ENCODE peak calls at places on chromosomes 1 and 21, in six cellular contexts. H, K, B, Y, X and V are unnamed samples.
A peak's percentile ranks its signal among the peaks of the same experiment; 100 is the strongest.

GRCh38 chr1:161379071-161379470 is 11.4 kb upstream of the CFAP126 start:
- DNase-seq in H (peak; percentile 66), K (peak; percentile 37), B (no peak), Y (peak; percentile 42), X (no peak), V (no peak)

GRCh38 chr1:204621391-204621790 is 64.1 kb downstream of the LRRN2 start:
- DNase-seq in H (no peak), K (no peak), B (no peak), Y (no peak), X (no peak), V (no peak)

GRCh38 chr1:37952738-37953137 is 5.9 kb upstream of the INPP5B start:
- DNase-seq in H (no peak), K (no peak), B (no peak), Y (no peak), X (no peak), V (no peak)

GRCh38 chr1:198848649-198849048 is 209.8 kb downstream of the PTPRC start:
- DNase-seq in H (no peak), K (no peak), B (no peak), Y (no peak), X (no peak), V (no peak)

GRCh38 chr1:177206831-177207230 is 36.1 kb downstream of the BRINP2 start:
- DNase-seq in H (no peak), K (no peak), B (no peak), Y (peak; percentile 28), X (no peak), V (peak; percentile 68)

GRCh38 chr1:2980073-2980791 is 41.0 kb upstream of the ACTRT2 start:
- DNase-seq in H (no peak), K (no peak), B (no peak), Y (no peak), X (no peak), V (no peak)

GRCh38 chr1:201466492-201466891 is 2.5 kb downstream of the PHLDA3 start:
- DNase-seq in H (no peak), K (no peak), B (no peak), Y (no peak), X (no peak), V (peak; percentile 39)

GRCh38 chr1:201660931-201661822 is 122.2 kb downstream of the NAV1 start:
- DNase-seq in H (no peak), K (no peak), B (no peak), Y (peak; percentile 50), X (no peak), V (peak; percentile 31)

GRCh38 chr1:10001016-10001665 is 4.1 kb downstream of the RBP7 start:
- DNase-seq in H (no peak), K (no peak), B (no peak), Y (no peak), X (no peak), V (no peak)

GRCh38 chr1:245121523-245121922 is 33.3 kb upstream of the KIF26B start:
- DNase-seq in H (peak; percentile 40), K (peak; percentile 22), B (no peak), Y (no peak), X (no peak), V (no peak)

GRCh38 chr21:36707763-36708511 is 9.0 kb downstream of the SIM2 start:
- DNase-seq in H (no peak), K (no peak), B (peak; percentile 29), Y (no peak), X (peak; percentile 70), V (no peak)

GRCh38 chr1:43841511-43841910 is 92.1 kb upstream of the ARTN start:
- DNase-seq in H (no peak), K (no peak), B (no peak), Y (no peak), X (no peak), V (no peak)

GRCh38 chr1:203129501-203130231 is 2.1 kb downstream of the ADORA1 start:
- DNase-seq in H (peak; percentile 23), K (peak; percentile 52), B (no peak), Y (no peak), X (peak; percentile 34), V (no peak)

GRCh38 chr1:209808059-209808494 is 2.1 kb upstream of the IRF6 start:
- DNase-seq in H (no peak), K (peak; percentile 71), B (no peak), Y (peak; percentile 97), X (no peak), V (peak; percentile 97)

GRCh38 chr1:198245379-198245778 is 88.6 kb downstream of the NEK7 start:
- DNase-seq in H (no peak), K (no peak), B (no peak), Y (no peak), X (no peak), V (no peak)

GRCh38 chr1:119784127-119784781 is 15.5 kb upstream of the HMGCS2 start:
- DNase-seq in H (no peak), K (peak; percentile 87), B (no peak), Y (no peak), X (no peak), V (no peak)

GRCh38 chr1:118247593-118247992 is 62.6 kb upstream of the SPAG17 start:
- DNase-seq in H (peak; percentile 51), K (peak; percentile 13), B (no peak), Y (peak; percentile 10), X (no peak), V (peak; percentile 3)

GRCh38 chr1:167715653-167716302 is 6.0 kb upstream of the MPZL1 start:
- DNase-seq in H (no peak), K (no peak), B (no peak), Y (peak; percentile 10), X (no peak), V (no peak)

GRCh38 chr1:210653771-210654170 is 325.1 kb downstream of the HHAT start:
- DNase-seq in H (no peak), K (peak; percentile 8), B (peak; percentile 15), Y (peak; percentile 28), X (no peak), V (no peak)

GRCh38 chr1:74343191-74343590 is 108.0 kb downstream of the TNNI3K start:
- DNase-seq in H (peak; percentile 36), K (no peak), B (no peak), Y (peak; percentile 27), X (no peak), V (peak; percentile 11)

GRCh38 chr1:233904979-233905415 is 521 bp downstream of the SLC35F3 start:
- DNase-seq in H (no peak), K (peak; percentile 18), B (no peak), Y (no peak), X (peak; percentile 76), V (no peak)

GRCh38 chr1:206836111-206836510 is 29.3 kb upstream of the IL20 start:
- DNase-seq in H (no peak), K (no peak), B (no peak), Y (no peak), X (no peak), V (no peak)

GRCh38 chr21:28962465-28962864 is 30.2 kb downstream of the LTN1 start:
- DNase-seq in H (no peak), K (no peak), B (no peak), Y (no peak), X (no peak), V (no peak)

GRCh38 chr21:39633770-39634181 is 21.0 kb downstream of the B3GALT5 start:
- DNase-seq in H (no peak), K (peak; percentile 20), B (no peak), Y (peak; percentile 92), X (no peak), V (peak; percentile 88)

GRCh38 chr1:1215881-1216605 is 2.1 kb upstream of the TNFRSF4 start:
- DNase-seq in H (no peak), K (no peak), B (no peak), Y (no peak), X (no peak), V (no peak)

DNA sequence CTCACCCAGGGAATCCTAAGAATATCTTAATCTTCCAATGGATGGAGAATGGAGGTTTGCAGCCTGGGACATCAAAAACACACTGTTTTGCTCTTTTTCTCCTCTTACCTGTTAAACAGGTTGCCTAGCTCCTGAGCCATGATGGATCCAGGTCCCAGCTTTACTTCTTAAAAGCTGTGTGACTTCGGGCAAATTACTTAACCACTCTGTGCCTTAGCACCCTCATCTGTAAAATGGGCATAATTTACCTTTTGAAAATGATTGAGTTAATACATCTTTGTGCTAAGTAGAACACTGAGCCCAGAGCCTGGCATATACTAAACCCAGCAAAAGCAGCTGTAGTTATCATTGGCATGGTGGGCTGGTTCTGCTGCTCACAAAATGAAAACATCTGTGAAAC is 10.2 kb downstream of the COQ8A start:
- DNase-seq in H (no peak), K (no peak), B (no peak), Y (no peak), X (no peak), V (no peak)
- H3K4me2 ChIP-seq in H (no peak overlapping the region), K (no peak overlapping the region), B (no peak overlapping the region), Y (no peak overlapping the region), X (no peak overlapping the region), V (no peak overlapping the region)

GRCh38 chr1:170241266-170241851 is 95.6 kb downstream of the NTMT2 start:
- DNase-seq in H (no peak), K (no peak), B (no peak), Y (no peak), X (no peak), V (peak; percentile 20)
- H3K14ac ChIP-seq in H (no peak overlapping the region), K (no peak overlapping the region), B (no peak overlapping the region), Y (no peak overlapping the region), X (no peak overlapping the region), V (no peak overlapping the region)

DNA sequence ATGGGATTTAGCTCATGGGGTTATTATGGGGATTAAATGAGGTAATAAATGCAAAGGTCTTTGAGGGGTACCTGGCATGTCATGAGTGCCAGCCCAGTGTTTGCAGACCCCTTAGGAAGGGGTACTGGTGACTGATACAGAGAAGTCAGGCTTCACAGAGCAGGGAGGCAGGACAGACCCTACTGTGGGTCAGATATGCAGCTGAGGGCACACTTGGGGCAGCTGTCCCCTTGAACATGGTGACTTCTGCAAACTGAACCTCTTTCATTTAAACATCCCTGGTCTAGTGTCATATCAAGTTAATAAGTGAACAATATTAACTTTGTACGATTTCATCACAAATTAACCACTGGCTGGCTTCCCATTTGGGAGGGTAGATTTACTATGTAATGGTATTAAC is 25.9 kb downstream of the STPG1 start:
- DNase-seq in H (no peak), K (no peak), B (no peak), Y (no peak), X (peak; percentile 17), V (no peak)
- H2BK5ac ChIP-seq in H (no peak overlapping the region), K (no peak overlapping the region), B (no peak overlapping the region), Y (no peak overlapping the region), X (no peak overlapping the region), V (no peak overlapping the region)

DNA sequence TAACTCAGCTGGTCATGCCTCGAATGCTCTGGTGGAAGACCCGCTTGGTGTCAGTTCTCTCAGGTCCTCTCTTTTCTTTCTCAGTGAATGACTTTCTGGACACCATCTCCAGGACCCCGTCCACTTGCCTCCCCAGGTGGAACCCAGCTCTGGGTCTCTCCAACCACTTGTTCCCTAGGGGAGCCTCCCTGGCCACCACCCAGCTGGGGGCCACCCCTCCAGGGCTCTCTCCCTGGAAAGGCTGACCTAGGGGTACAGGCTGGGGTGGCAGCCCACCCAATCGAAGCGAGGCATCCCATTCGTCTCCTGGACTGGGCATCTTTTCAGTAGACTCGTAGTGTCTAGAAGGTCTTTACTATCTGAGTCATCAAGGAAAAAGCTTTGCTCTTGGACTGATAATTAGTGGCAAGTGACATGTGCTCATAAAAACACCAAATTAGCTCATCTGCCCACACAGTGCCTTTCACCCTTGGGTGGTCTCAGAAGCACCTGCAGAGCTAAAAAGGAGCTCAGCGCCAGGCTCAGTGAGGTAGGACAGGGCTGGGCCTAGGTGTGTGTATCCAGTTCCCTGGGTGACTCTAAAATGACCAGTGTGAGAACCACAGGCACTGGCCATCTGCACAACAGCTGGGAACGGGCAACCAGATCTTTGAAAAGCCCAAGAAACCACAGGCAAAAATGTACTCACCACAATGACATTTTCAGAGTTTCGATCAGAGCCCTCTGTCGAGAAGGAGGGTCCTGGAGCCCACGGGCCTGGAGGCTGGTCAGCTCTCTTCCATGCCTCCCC is 2.4 kb upstream of the PDXK start:
- DNase-seq in H (no peak), K (no peak), B (no peak), Y (peak; percentile 36), X (no peak), V (peak; percentile 63)
- H3K4me2 ChIP-seq in H (no peak overlapping the region), K (no peak overlapping the region), B (no peak overlapping the region), Y (no peak overlapping the region), X (no peak overlapping the region), V (no peak overlapping the region)